ENCODE peak calls at places on chromosomes 2 and 18, in six cellular contexts. One of them, this sample, is unnamed.

GRCh38 chr2:149070681-149071355 is 32.3 kb downstream of the LYPD6B start:
- DNase-seq in MG63: no peak
- DNase-seq in islet precursor cell: no peak
- DNase-seq in fibroblast of gingiva: no peak
- DNase-seq in T-helper 17 cell: no peak
- DNase-seq in NAMALWA: no peak
- DNase-seq in this sample: no peak

GRCh38 chr2:115234707-115235106 is 792.3 kb downstream of the DPP10 start:
- DNase-seq in T-helper 17 cell: no peak
- DNase-seq in MG63: no peak
- DNase-seq in islet precursor cell: no peak
- DNase-seq in NAMALWA: no peak
- DNase-seq in fibroblast of gingiva: no peak
- DNase-seq in this sample: no peak

GRCh38 chr2:45119855-45120254 is 110.6 kb upstream of the SIX2 start:
- DNase-seq in NAMALWA: no peak
- DNase-seq in T-helper 17 cell: no peak
- DNase-seq in MG63: peak
- DNase-seq in fibroblast of gingiva: peak
- DNase-seq in islet precursor cell: no peak
- DNase-seq in this sample: no peak

GRCh38 chr2:237895544-237896506 is 36.4 kb downstream of the RAMP1 start:
- DNase-seq in islet precursor cell: peak
- DNase-seq in T-helper 17 cell: no peak
- DNase-seq in fibroblast of gingiva: peak
- DNase-seq in NAMALWA: no peak
- DNase-seq in MG63: peak
- DNase-seq in this sample: no peak

GRCh38 chr2:163570391-163570790 is 165.4 kb downstream of the FIGN start:
- DNase-seq in NAMALWA: no peak
- DNase-seq in fibroblast of gingiva: no peak
- DNase-seq in islet precursor cell: no peak
- DNase-seq in T-helper 17 cell: no peak
- DNase-seq in MG63: no peak
- DNase-seq in this sample: no peak

GRCh38 chr2:46954951-46955571 is 39.5 kb upstream of the MCFD2 start:
- DNase-seq in MG63: peak
- DNase-seq in fibroblast of gingiva: peak
- DNase-seq in NAMALWA: no peak
- DNase-seq in islet precursor cell: peak
- DNase-seq in T-helper 17 cell: no peak
- DNase-seq in this sample: no peak

GRCh38 chr2:237446333-237446654 is 32.3 kb upstream of the COL6A3 start:
- DNase-seq in islet precursor cell: no peak
- DNase-seq in fibroblast of gingiva: no peak
- DNase-seq in NAMALWA: no peak
- DNase-seq in MG63: no peak
- DNase-seq in T-helper 17 cell: no peak
- DNase-seq in this sample: no peak

GRCh38 chr2:107588181-107588580 is 238.5 kb upstream of the RGPD4 start:
- DNase-seq in MG63: no peak
- DNase-seq in fibroblast of gingiva: no peak
- DNase-seq in NAMALWA: no peak
- DNase-seq in islet precursor cell: no peak
- DNase-seq in T-helper 17 cell: no peak
- DNase-seq in this sample: no peak

GRCh38 chr2:117794668-117795067 is 19.8 kb upstream of the DDX18 start:
- DNase-seq in T-helper 17 cell: no peak
- DNase-seq in fibroblast of gingiva: no peak
- DNase-seq in NAMALWA: no peak
- DNase-seq in islet precursor cell: no peak
- DNase-seq in MG63: peak
- DNase-seq in this sample: no peak

GRCh38 chr2:229488232-229488631 is 217.1 kb upstream of the PID1 start:
- DNase-seq in islet precursor cell: no peak
- DNase-seq in fibroblast of gingiva: no peak
- DNase-seq in MG63: no peak
- DNase-seq in T-helper 17 cell: no peak
- DNase-seq in NAMALWA: no peak
- DNase-seq in this sample: no peak

GRCh38 chr2:74867841-74868658 is 34.1 kb downstream of the HK2 start:
- DNase-seq in NAMALWA: no peak
- DNase-seq in T-helper 17 cell: no peak
- DNase-seq in fibroblast of gingiva: peak
- DNase-seq in islet precursor cell: peak
- DNase-seq in MG63: peak
- DNase-seq in this sample: no peak

GRCh38 chr2:7281348-7281747 is 364.1 kb downstream of the RNF144A start:
- DNase-seq in T-helper 17 cell: no peak
- DNase-seq in islet precursor cell: no peak
- DNase-seq in MG63: no peak
- DNase-seq in NAMALWA: no peak
- DNase-seq in fibroblast of gingiva: no peak
- DNase-seq in this sample: no peak

GRCh38 chr2:238456966-238457926 is 30.5 kb downstream of the ASB1 start:
- DNase-seq in T-helper 17 cell: no peak
- DNase-seq in NAMALWA: no peak
- DNase-seq in MG63: no peak
- DNase-seq in islet precursor cell: no peak
- DNase-seq in fibroblast of gingiva: no peak
- DNase-seq in this sample: no peak

GRCh38 chr2:33074197-33074596 is 127.4 kb downstream of the LTBP1 start:
- DNase-seq in MG63: no peak
- DNase-seq in T-helper 17 cell: no peak
- DNase-seq in islet precursor cell: no peak
- DNase-seq in NAMALWA: no peak
- DNase-seq in fibroblast of gingiva: no peak
- DNase-seq in this sample: no peak

GRCh38 chr18:45621068-45621511 is 5.8 kb downstream of the SLC14A2 start:
- DNase-seq in MG63: peak
- DNase-seq in T-helper 17 cell: no peak
- DNase-seq in fibroblast of gingiva: peak
- DNase-seq in NAMALWA: peak
- DNase-seq in islet precursor cell: no peak
- DNase-seq in this sample: peak

GRCh38 chr2:149330127-149331022 is at the start of gene LYPD6:
- DNase-seq in fibroblast of gingiva: peak
- DNase-seq in MG63: peak
- DNase-seq in T-helper 17 cell: no peak
- DNase-seq in islet precursor cell: peak
- DNase-seq in NAMALWA: no peak
- DNase-seq in this sample: no peak

GRCh38 chr2:200447139-200447855 is 62.6 kb downstream of the KCTD18 start:
- DNase-seq in islet precursor cell: no peak
- DNase-seq in fibroblast of gingiva: peak
- DNase-seq in NAMALWA: no peak
- DNase-seq in T-helper 17 cell: no peak
- DNase-seq in MG63: no peak
- DNase-seq in this sample: no peak

GRCh38 chr2:101012706-101013181 is 10.7 kb downstream of the RPL31 start:
- DNase-seq in T-helper 17 cell: no peak
- DNase-seq in MG63: no peak
- DNase-seq in islet precursor cell: peak
- DNase-seq in fibroblast of gingiva: peak
- DNase-seq in NAMALWA: peak
- DNase-seq in this sample: peak

GRCh38 chr2:226127682-226128081 is 671.9 kb downstream of the IRS1 start:
- DNase-seq in islet precursor cell: no peak
- DNase-seq in MG63: no peak
- DNase-seq in NAMALWA: no peak
- DNase-seq in fibroblast of gingiva: no peak
- DNase-seq in T-helper 17 cell: no peak
- DNase-seq in this sample: no peak

GRCh38 chr2:56325661-56326345 is 142.0 kb downstream of the CCDC85A start:
- DNase-seq in MG63: no peak
- DNase-seq in islet precursor cell: no peak
- DNase-seq in fibroblast of gingiva: no peak
- DNase-seq in T-helper 17 cell: no peak
- DNase-seq in NAMALWA: no peak
- DNase-seq in this sample: no peak

GRCh38 chr18:46716827-46717226 is 40.0 kb downstream of the ST8SIA5 start:
- DNase-seq in NAMALWA: no peak
- DNase-seq in islet precursor cell: no peak
- DNase-seq in MG63: no peak
- DNase-seq in T-helper 17 cell: no peak
- DNase-seq in fibroblast of gingiva: no peak
- DNase-seq in this sample: no peak

GRCh38 chr2:230814616-230815015 is 50.1 kb upstream of the ITM2C start:
- DNase-seq in NAMALWA: peak
- DNase-seq in islet precursor cell: no peak
- DNase-seq in T-helper 17 cell: no peak
- DNase-seq in MG63: no peak
- DNase-seq in fibroblast of gingiva: no peak
- DNase-seq in this sample: peak

GRCh38 chr2:235966396-235966795 is 201.8 kb downstream of the GBX2 start:
- DNase-seq in fibroblast of gingiva: no peak
- DNase-seq in T-helper 17 cell: no peak
- DNase-seq in islet precursor cell: no peak
- DNase-seq in NAMALWA: no peak
- DNase-seq in MG63: no peak
- DNase-seq in this sample: no peak

GRCh38 chr2:100529900-100530299 is 32.9 kb upstream of the PDCL3 start:
- DNase-seq in fibroblast of gingiva: no peak
- DNase-seq in islet precursor cell: no peak
- DNase-seq in T-helper 17 cell: no peak
- DNase-seq in NAMALWA: no peak
- DNase-seq in MG63: peak
- DNase-seq in this sample: no peak

GRCh38 chr2:120661551-120661950 is 74.1 kb upstream of the GLI2 start:
- DNase-seq in NAMALWA: no peak
- DNase-seq in islet precursor cell: peak
- DNase-seq in MG63: no peak
- DNase-seq in T-helper 17 cell: no peak
- DNase-seq in fibroblast of gingiva: peak
- DNase-seq in this sample: no peak

This sample was measured in OCI-LY7.